ENCODE peak calls at places on chromosomes 16 and 17, in ten cellular contexts. R, X, G, M, P, H, I, Q, F and V are unnamed samples.

GRCh38 chr16:69105501-69106361 is at the start of gene HAS3:
- DNase-seq in P (peak; percentile 69), F (no peak), R (no peak), M (peak; percentile 44), I (peak; percentile 71), Q (peak; percentile 26), H (no peak), X (peak; percentile 39), G (peak; percentile 53), V (peak; percentile 52)

GRCh38 chr17:63841350-63842172 is 924 bp downstream of the SMARCD2 start:
- DNase-seq in G (no peak), M (peak; percentile 58), X (peak; percentile 13), H (no peak), Q (peak; percentile 49), P (peak; percentile 54), I (no peak), F (no peak), R (no peak), V (peak; percentile 30)

GRCh38 chr17:17976931-17977570 is 4.4 kb downstream of the DRC3 start:
- DNase-seq in H (no peak), R (no peak), Q (no peak), X (no peak), I (no peak), G (no peak), M (no peak), F (no peak), P (no peak), V (no peak)

GRCh38 chr17:44212507-44213402 is 6.7 kb downstream of the UBTF start:
- DNase-seq in I (no peak), H (no peak), Q (no peak), X (no peak), M (no peak), P (no peak), G (no peak), R (no peak), F (no peak), V (no peak)

GRCh38 chr16:48029768-48030167 is 126.0 kb downstream of the ABCC12 start:
- DNase-seq in H (no peak), G (no peak), I (no peak), M (no peak), Q (no peak), F (no peak), X (no peak), R (no peak), P (no peak), V (no peak)

GRCh38 chr17:17018021-17018441 is 24.2 kb upstream of the MPRIP start:
- DNase-seq in X (no peak), P (no peak), R (no peak), H (no peak), Q (no peak), F (no peak), G (no peak), M (no peak), I (no peak), V (no peak)

GRCh38 chr17:43966276-43966675 is 12.5 kb upstream of the PYY start:
- DNase-seq in Q (no peak), F (no peak), H (no peak), X (no peak), I (peak; percentile 45), R (no peak), G (no peak), M (no peak), P (no peak), V (no peak)

GRCh38 chr17:69874220-69874670 is 200.8 kb upstream of the KCNJ16 start:
- DNase-seq in P (peak; percentile 89), R (no peak), F (no peak), X (no peak), H (no peak), G (no peak), M (no peak), Q (no peak), I (peak; percentile 87), V (no peak)

GRCh38 chr17:35540589-35541404 is 3.3 kb upstream of the SLFN12L start:
- DNase-seq in H (peak; percentile 55), G (no peak), P (peak; percentile 83), R (peak; percentile 27), F (no peak), Q (peak; percentile 43), I (no peak), M (peak; percentile 56), X (peak; percentile 47), V (no peak)

GRCh38 chr17:61395983-61396585 is 3.6 kb upstream of the TBX2 start:
- DNase-seq in R (no peak), G (no peak), X (no peak), P (no peak), F (no peak), I (no peak), Q (no peak), H (no peak), M (no peak), V (no peak)

GRCh38 chr17:510223-510917 is 157.8 kb upstream of the RPH3AL start:
- DNase-seq in I (no peak), Q (no peak), F (no peak), X (no peak), P (no peak), R (no peak), G (no peak), H (no peak), M (no peak), V (no peak)

GRCh38 chr17:55421179-55421934 is at the start of gene MMD:
- DNase-seq in I (no peak), G (no peak), M (no peak), X (peak; percentile 30), Q (no peak), F (peak; percentile 43), R (peak; percentile 1), P (peak; percentile 45), H (peak; percentile 21), V (peak; percentile 41)

GRCh38 chr17:27965224-27965623 is 72.1 kb upstream of the LYRM9 start:
- DNase-seq in H (no peak), M (no peak), P (no peak), Q (no peak), R (no peak), I (no peak), X (no peak), F (no peak), G (no peak), V (no peak)

GRCh38 chr17:34637548-34638525 is 58.5 kb downstream of the TMEM132E start:
- DNase-seq in F (no peak), I (no peak), G (peak; percentile 69), R (peak; percentile 82), P (peak; percentile 66), Q (peak; percentile 82), M (peak; percentile 71), H (peak; percentile 76), X (peak; percentile 69), V (no peak)

GRCh38 chr17:48100591-48101011 is 677 bp downstream of the CBX1 start:
- DNase-seq in P (peak; percentile 55), X (no peak), M (peak; percentile 29), H (no peak), G (peak; percentile 34), F (peak; percentile 75), R (no peak), I (peak; percentile 77), Q (peak; percentile 11), V (peak; percentile 68)

GRCh38 chr16:89443727-89444084 is 46.7 kb downstream of the ANKRD11 start:
- DNase-seq in H (no peak), G (no peak), R (no peak), M (no peak), Q (no peak), F (no peak), X (no peak), I (no peak), P (no peak), V (no peak)

GRCh38 chr17:77602062-77602746 is 356.3 kb upstream of the TNRC6C start:
- DNase-seq in I (no peak), Q (peak; percentile 48), F (no peak), X (no peak), R (no peak), P (peak; percentile 31), M (no peak), G (no peak), H (no peak), V (no peak)

GRCh38 chr16:57813466-57813865 is 11.2 kb upstream of the KIFC3 start:
- DNase-seq in Q (no peak), M (no peak), H (no peak), G (no peak), X (no peak), I (no peak), F (no peak), P (no peak), R (no peak), V (no peak)

GRCh38 chr16:69182730-69183416 is 4.1 kb upstream of the SNTB2 start:
- DNase-seq in M (no peak), G (no peak), P (no peak), I (no peak), H (no peak), X (no peak), Q (no peak), F (peak; percentile 29), R (no peak), V (peak; percentile 78)

GRCh38 chr17:46876353-46876887 is 25.0 kb downstream of the WNT9B start:
- DNase-seq in R (no peak), M (no peak), X (no peak), H (no peak), G (peak; percentile 28), F (peak; percentile 93), I (peak; percentile 57), Q (peak; percentile 52), P (no peak), V (peak; percentile 9)

GRCh38 chr17:63700528-63701441 is 860 bp upstream of the LIMD2 start:
- DNase-seq in G (no peak), X (peak; percentile 64), Q (peak; percentile 50), M (no peak), P (peak; percentile 59), F (peak; percentile 66), H (peak; percentile 63), I (no peak), R (peak; percentile 38), V (peak; percentile 49)

GRCh38 chr16:67909056-67909742 is 16.1 kb downstream of the PSKH1 start:
- DNase-seq in X (no peak), P (no peak), G (no peak), Q (no peak), R (no peak), H (no peak), I (no peak), F (no peak), M (no peak), V (no peak)

GRCh38 chr16:31064882-31065461 is 9.1 kb downstream of the ZNF668 start:
- DNase-seq in Q (no peak), F (no peak), H (no peak), R (no peak), M (no peak), I (peak; percentile 64), P (peak; percentile 95), G (no peak), X (no peak), V (no peak)

GRCh38 chr16:48622456-48623303 is 12.7 kb upstream of the N4BP1 start:
- DNase-seq in F (no peak), H (no peak), X (no peak), R (no peak), P (no peak), I (no peak), Q (peak; percentile 9), G (no peak), M (no peak), V (no peak)

GRCh38 chr16:67430504-67431076 is 331 bp upstream of the HSD11B2 start:
- DNase-seq in F (no peak), I (peak; percentile 40), M (no peak), Q (peak; percentile 67), G (peak; percentile 38), H (no peak), P (peak; percentile 15), X (peak; percentile 16), R (no peak), V (peak; percentile 58)

GRCh38 chr17:77919276-77919675 is 39.2 kb upstream of the TNRC6C start:
- DNase-seq in X (no peak), I (no peak), R (no peak), G (no peak), M (no peak), H (no peak), F (no peak), Q (no peak), P (no peak), V (no peak)

GRCh38 chr16:85988723-85989313 is 89.9 kb downstream of the IRF8 start:
- DNase-seq in H (no peak), I (no peak), M (no peak), F (no peak), P (no peak), G (no peak), R (no peak), Q (no peak), X (peak; percentile 17), V (no peak)

GRCh38 chr17:51803161-51803560 is 355.4 kb downstream of the CA10 start:
- DNase-seq in P (no peak), I (no peak), G (no peak), Q (no peak), R (no peak), F (no peak), X (no peak), H (no peak), M (no peak), V (no peak)